ENCODE peak calls at places on chromosome 15, in six cellular contexts. Y, T, E, F, Q and Z are unnamed samples.

GRCh38 chr15:82870727-82871576 is 61.5 kb downstream of the WHAMM start:
- DNase-seq in Y (no peak), T (no peak), E (peak; percentile 3), F (peak; percentile 10), Q (no peak), Z (no peak)

GRCh38 chr15:100340721-100341661 is 784 bp downstream of the ADAMTS17 start:
- DNase-seq in Y (no peak), T (no peak), E (no peak), F (no peak), Q (no peak), Z (no peak)

GRCh38 chr15:65902373-65902772 is 33.1 kb downstream of the RAB11A start:
- DNase-seq in Y (no peak), T (peak; percentile 6), E (peak; percentile 12), F (peak; percentile 81), Q (peak; percentile 40), Z (peak; percentile 93)

GRCh38 chr15:76866716-76867321 is 38.3 kb downstream of the SCAPER start:
- DNase-seq in Y (peak; percentile 9), T (peak; percentile 58), E (peak; percentile 56), F (no peak), Q (no peak), Z (peak; percentile 16)

GRCh38 chr15:84681822-84682221 is 23.8 kb upstream of the NMB start:
- DNase-seq in Y (no peak), T (peak; percentile 49), E (peak; percentile 48), F (no peak), Q (no peak), Z (no peak)

GRCh38 chr15:39629376-39629775 is 48.5 kb downstream of the THBS1 start:
- DNase-seq in Y (no peak), T (peak; percentile 43), E (peak; percentile 46), F (no peak), Q (no peak), Z (no peak)

GRCh38 chr15:81493246-81493645 is 119.2 kb upstream of the TMC3 start:
- DNase-seq in Y (no peak), T (no peak), E (no peak), F (no peak), Q (no peak), Z (no peak)

GRCh38 chr15:81400640-81401236 is 26.7 kb upstream of the TMC3 start:
- DNase-seq in Y (peak; percentile 36), T (peak; percentile 65), E (peak; percentile 58), F (no peak), Q (no peak), Z (peak; percentile 88)

GRCh38 chr15:79853492-79854328 is 43.1 kb downstream of the MTHFS start:
- DNase-seq in Y (peak; percentile 64), T (peak; percentile 93), E (peak; percentile 77), F (peak; percentile 74), Q (peak; percentile 59), Z (peak; percentile 58)

GRCh38 chr15:55526559-55527036 is 18.6 kb upstream of the DNAAF4 start:
- DNase-seq in Y (no peak), T (peak; percentile 71), E (peak; percentile 70), F (peak; percentile 63), Q (peak; percentile 54), Z (no peak)

GRCh38 chr15:93515256-93516044 is 426.4 kb upstream of the RGMA start:
- DNase-seq in Y (no peak), T (no peak), E (no peak), F (no peak), Q (no peak), Z (no peak)

GRCh38 chr15:81227716-81228115 is 31.0 kb downstream of the IL16 start:
- DNase-seq in Y (no peak), T (no peak), E (no peak), F (no peak), Q (no peak), Z (no peak)

DNA sequence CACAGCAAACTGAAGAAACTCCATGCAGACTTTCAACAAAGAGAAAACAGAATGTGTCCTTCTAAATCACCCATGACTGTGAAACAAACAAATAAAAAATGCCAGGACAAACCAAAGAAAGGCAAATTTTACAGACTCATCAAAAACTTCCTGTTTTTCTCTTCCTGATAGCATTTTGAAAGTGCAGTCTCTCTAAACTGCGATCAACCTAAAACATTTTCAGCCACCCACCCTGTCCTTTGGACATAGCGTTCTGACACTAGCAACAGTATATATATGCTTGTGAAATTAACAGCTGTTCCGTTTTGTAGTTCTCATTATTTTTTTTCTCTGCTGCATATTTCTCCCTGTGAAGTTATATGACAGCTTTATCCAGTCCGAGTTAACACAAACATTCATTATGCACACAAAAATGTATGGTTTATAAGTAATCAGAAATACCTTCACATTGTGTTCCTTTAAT is 151.7 kb downstream of the FBN1 start:
- DNase-seq in Y (no peak), T (no peak), E (no peak), F (no peak), Q (no peak), Z (no peak)
- H4K91ac ChIP-seq in Y (no peak overlapping the region), T (peak overlapping the region; percentile 53), E (no peak overlapping the region), F (no peak overlapping the region), Q (no peak overlapping the region), Z (no peak overlapping the region)

GRCh38 chr15:88542342-88542733 is 4.1 kb downstream of the DET1 start:
- DNase-seq in Y (no peak), T (no peak), E (peak; percentile 85), F (no peak), Q (no peak), Z (peak; percentile 61)
- H2BK120ac ChIP-seq in Y (no peak overlapping the region), T (no peak overlapping the region), E (no peak overlapping the region), F (no peak overlapping the region), Q (no peak overlapping the region), Z (peak overlapping the region; percentile 94)

DNA sequence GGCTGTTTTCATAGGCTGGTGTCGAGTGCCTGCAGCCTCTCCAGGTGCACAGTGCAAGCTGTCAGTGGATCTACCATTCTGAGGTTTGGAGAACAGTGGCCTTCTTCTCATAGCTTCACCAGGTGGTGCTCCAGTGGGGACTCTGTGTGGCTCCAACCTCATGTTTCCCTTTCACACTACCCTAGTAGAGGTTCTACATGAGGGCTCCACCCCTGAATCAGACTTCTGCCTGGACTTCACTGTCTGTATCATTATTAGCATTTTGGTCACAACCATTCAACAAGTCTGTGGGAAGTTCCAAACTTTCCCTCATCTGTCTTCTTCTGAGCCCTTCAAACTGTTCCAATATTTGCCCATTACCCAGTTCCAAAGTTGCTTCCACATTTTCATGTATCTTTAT is 1003.7 kb downstream of the MCTP2 start:
- DNase-seq in Y (no peak), T (no peak), E (no peak), F (no peak), Q (no peak), Z (no peak)
- H4K91ac ChIP-seq in Y (no peak overlapping the region), T (no peak overlapping the region), E (no peak overlapping the region), F (no peak overlapping the region), Q (no peak overlapping the region), Z (no peak overlapping the region)

GRCh38 chr15:57376695-57377477 is 581 bp downstream of the CGNL1 start:
- DNase-seq in Y (peak; percentile 31), T (peak; percentile 4), E (peak; percentile 31), F (peak; percentile 62), Q (no peak), Z (peak; percentile 57)
- H2BK120ac ChIP-seq in Y (no peak overlapping the region), T (no peak overlapping the region), E (no peak overlapping the region), F (no peak overlapping the region), Q (no peak overlapping the region), Z (no peak overlapping the region)

GRCh38 chr15:69061414-69061842 is 46.9 kb downstream of the NOX5 start:
- DNase-seq in Y (no peak), T (no peak), E (no peak), F (peak; percentile 22), Q (no peak), Z (no peak)
- H4K91ac ChIP-seq in Y (no peak overlapping the region), T (no peak overlapping the region), E (no peak overlapping the region), F (no peak overlapping the region), Q (no peak overlapping the region), Z (no peak overlapping the region)

GRCh38 chr15:47376190-47376589 is 341.1 kb upstream of the SEMA6D start:
- DNase-seq in Y (no peak), T (no peak), E (no peak), F (no peak), Q (no peak), Z (no peak)
- H2BK120ac ChIP-seq in Y (no peak overlapping the region), T (peak overlapping the region; percentile 35), E (no peak overlapping the region), F (no peak overlapping the region), Q (no peak overlapping the region), Z (no peak overlapping the region)

GRCh38 chr15:70046716-70047369 is 50.9 kb downstream of the TLE3 start:
- DNase-seq in Y (no peak), T (no peak), E (no peak), F (no peak), Q (no peak), Z (peak; percentile 53)

GRCh38 chr15:70043590-70043989 is 54.1 kb downstream of the TLE3 start:
- DNase-seq in Y (no peak), T (no peak), E (no peak), F (no peak), Q (no peak), Z (no peak)

GRCh38 chr15:70045045-70045444 is 52.7 kb downstream of the TLE3 start:
- DNase-seq in Y (no peak), T (peak; percentile 54), E (peak; percentile 39), F (no peak), Q (no peak), Z (no peak)

GRCh38 chr15:70042553-70043214 is 55.0 kb downstream of the TLE3 start:
- DNase-seq in Y (no peak), T (no peak), E (no peak), F (no peak), Q (no peak), Z (no peak)

GRCh38 chr15:70044168-70044567 is 53.5 kb downstream of the TLE3 start:
- DNase-seq in Y (no peak), T (no peak), E (no peak), F (no peak), Q (no peak), Z (no peak)
- H4K91ac ChIP-seq in Y (no peak overlapping the region), T (no peak overlapping the region), E (no peak overlapping the region), F (no peak overlapping the region), Q (no peak overlapping the region), Z (no peak overlapping the region)